ENCODE peak calls at places on chromosomes 5 and 9, in four cellular contexts. Y is naive thymus-derived CD4-positive, alpha-beta T cell; H is ovary; S is testis. P is an unnamed sample.

GRCh38 chr5:143653256-143653655 is 158.7 kb upstream of the HMHB1 start:
- DNase-seq in Y (no peak), S (no peak), H (no peak), P (no peak)

GRCh38 chr5:41951224-41951623 is 26.1 kb downstream of the FBXO4 start:
- DNase-seq in H (no peak), S (no peak), Y (no peak), P (no peak)

GRCh38 chr9:4866239-4866969 is 73.7 kb downstream of the RCL1 start:
- DNase-seq in H (no peak), S (no peak), Y (no peak), P (no peak)

GRCh38 chr5:122190156-122190555 is 60.8 kb downstream of the ZNF474 start:
- DNase-seq in S (no peak), Y (no peak), H (no peak), P (no peak)

GRCh38 chr9:136059851-136060670 is 35.0 kb downstream of the NACC2 start:
- DNase-seq in H (no peak), S (no peak), Y (no peak), P (no peak)

GRCh38 chr5:54313311-54314270 is 3.2 kb upstream of the ARL15 start:
- DNase-seq in Y (no peak), H (no peak), S (no peak), P (no peak)

GRCh38 chr5:178387061-178387855 is 154.7 kb upstream of the PHYKPL start:
- DNase-seq in S (no peak), Y (no peak), H (no peak), P (peak; percentile 59)

GRCh38 chr9:111759762-111760639 is 34.7 kb downstream of the SHOC1 start:
- DNase-seq in H (no peak), S (peak; percentile 65), Y (peak; percentile 68), P (no peak)

GRCh38 chr9:125694478-125694877 is 12.5 kb downstream of the MAPKAP1 start:
- DNase-seq in H (no peak), Y (no peak), S (no peak), P (no peak)

GRCh38 chr5:147836439-147836838 is 5.0 kb upstream of the SPINK1 start:
- DNase-seq in Y (no peak), S (no peak), H (no peak), P (no peak)

GRCh38 chr5:138334867-138335447 is 3.1 kb upstream of the FAM53C start:
- DNase-seq in Y (no peak), H (no peak), S (no peak), P (no peak)

GRCh38 chr9:117763314-117763713 is 59.1 kb downstream of the TLR4 start:
- DNase-seq in S (no peak), H (no peak), Y (no peak), P (no peak)

GRCh38 chr5:142883025-142883424 is 112.8 kb downstream of the ARHGAP26 start:
- DNase-seq in H (peak; percentile 60), S (peak; percentile 57), Y (no peak), P (no peak)

GRCh38 chr9:479951-480350 is 265.3 kb downstream of the DOCK8 start:
- DNase-seq in S (no peak), H (no peak), Y (no peak), P (no peak)

GRCh38 chr5:16690243-16690839 is 73.5 kb upstream of the RETREG1 start:
- DNase-seq in Y (no peak), S (peak; percentile 53), H (no peak), P (no peak)

GRCh38 chr9:27453860-27454553 is 70.1 kb upstream of the IFNK start:
- DNase-seq in Y (no peak), H (no peak), S (no peak), P (no peak)

GRCh38 chr9:83280259-83280658 is 217.3 kb upstream of the RASEF start:
- DNase-seq in Y (no peak), S (no peak), H (no peak), P (no peak)

GRCh38 chr5:75856056-75856455 is 138.8 kb upstream of the POC5 start:
- DNase-seq in S (no peak), Y (no peak), H (no peak), P (no peak)

GRCh38 chr5:169576181-169576598 is 7.4 kb upstream of the SPDL1 start:
- DNase-seq in H (no peak), Y (no peak), S (no peak), P (no peak)

GRCh38 chr5:110070836-110071235 is 381.1 kb downstream of the MAN2A1 start:
- DNase-seq in H (no peak), S (no peak), Y (no peak), P (no peak)

GRCh38 chr5:95782166-95782565 is 40.4 kb downstream of the GLRX start:
- DNase-seq in H (no peak), S (no peak), Y (no peak), P (no peak)

GRCh38 chr5:95778713-95779426 is 43.7 kb downstream of the GLRX start:
- DNase-seq in S (no peak), Y (no peak), H (no peak), P (no peak)

GRCh38 chr5:95780597-95780996 is 41.9 kb downstream of the GLRX start:
- DNase-seq in S (no peak), Y (no peak), H (no peak), P (no peak)

GRCh38 chr5:95779611-95780010 is 42.9 kb downstream of the GLRX start:
- DNase-seq in Y (no peak), S (no peak), H (no peak), P (no peak)

DNA sequence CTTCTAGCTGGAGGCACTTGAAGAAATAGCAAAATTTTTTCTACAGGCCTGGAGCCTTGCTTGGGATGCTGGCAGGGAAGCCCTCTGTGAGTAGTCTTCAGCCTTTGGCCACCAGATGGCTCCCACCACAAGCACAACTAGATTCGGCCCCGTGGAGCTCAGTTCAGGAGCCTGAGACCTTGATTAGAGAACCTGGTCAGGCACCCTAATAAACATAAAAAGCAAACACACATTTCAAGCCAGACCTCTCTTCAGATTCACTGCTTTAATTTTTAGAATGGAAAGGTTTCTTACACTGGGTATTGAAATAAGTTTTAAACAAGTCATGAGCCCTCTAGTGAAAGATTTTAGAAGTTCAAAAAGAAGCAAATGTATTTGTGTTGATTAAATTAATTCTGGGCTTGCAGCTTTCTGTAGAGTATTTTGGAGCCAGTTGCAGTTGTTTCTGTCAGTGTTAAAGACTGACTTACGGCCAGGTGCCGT is 41.4 kb downstream of the GLRX start:
- DNase-seq in Y (peak; percentile 74), S (peak; percentile 91), H (peak; percentile 78), P (peak; percentile 83)
- H3K4me1 ChIP-seq in Y (no peaks in the 10 kb centered on the region), S (peaks cover 29% of the 10 kb centered on the region), H (peaks cover 16% of the 10 kb centered on the region), P (peaks cover 24% of the 10 kb centered on the region)

DNA sequence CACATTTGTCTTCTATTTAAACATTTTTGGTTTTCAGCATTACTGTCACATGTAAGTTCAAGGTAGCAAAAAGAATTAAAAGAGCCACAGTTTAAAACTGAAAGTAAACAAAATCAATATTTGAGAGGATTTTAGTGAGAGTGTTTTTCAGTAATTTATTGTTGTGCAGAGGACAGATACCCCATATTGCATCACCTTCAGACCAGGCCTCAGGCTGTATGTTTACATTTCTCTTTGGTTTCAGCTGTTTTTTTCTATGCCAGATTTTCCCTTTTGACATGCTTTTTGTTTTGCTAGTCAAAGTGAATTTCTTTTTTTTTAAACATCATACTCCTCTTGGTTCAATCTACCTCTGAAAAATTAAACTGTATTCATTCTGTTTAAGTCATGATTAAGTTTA is 47.2 kb downstream of the MAST4 start:
- DNase-seq in H (no peak), Y (no peak), S (no peak), P (no peak)
- H3K9me3 ChIP-seq in H (no peaks in the 10 kb centered on the region), Y (no peaks in the 10 kb centered on the region), S (no peaks in the 10 kb centered on the region), P (no peaks in the 10 kb centered on the region)

DNA sequence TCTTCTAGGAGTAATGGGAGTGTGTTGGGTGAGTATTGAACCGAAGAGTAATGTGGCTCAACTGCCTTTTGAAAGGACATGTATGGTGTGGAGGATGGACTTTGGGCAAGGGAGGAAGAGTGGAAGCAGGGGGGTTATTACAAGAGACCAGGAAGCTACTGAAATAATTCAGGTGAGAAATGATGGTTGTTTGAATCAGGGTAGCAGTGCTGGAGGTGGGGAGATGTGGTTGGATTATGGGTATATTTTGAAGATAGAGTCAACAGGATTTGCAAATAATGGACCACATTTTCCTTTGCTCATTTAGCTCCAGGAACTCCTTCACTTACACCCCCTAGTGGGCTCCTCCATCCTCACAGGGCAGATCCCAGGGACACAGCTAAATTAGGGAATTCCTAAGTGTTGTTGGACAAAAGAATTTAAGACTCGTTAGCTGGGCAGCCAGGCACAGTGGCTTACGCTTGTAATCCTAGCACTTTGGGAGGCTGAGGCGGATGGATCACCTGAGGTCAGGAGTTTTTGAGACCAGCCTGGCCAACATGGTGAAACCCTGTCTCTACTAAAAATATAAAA is 1.2 kb upstream of the SLC4A9 start:
- DNase-seq in S (no peak), Y (no peak), H (no peak), P (no peak)
- H3K4me3 ChIP-seq in S (no peak overlapping the region), Y (no peak overlapping the region), H (no peak overlapping the region), P (no peak overlapping the region)

GRCh38 chr9:91720746-91721705 is 229.0 kb downstream of the ROR2 start:
- DNase-seq in Y (no peak), H (no peak), S (peak; percentile 33), P (no peak)

GRCh38 chr9:91718071-91718470 is 232.0 kb downstream of the ROR2 start:
- DNase-seq in Y (no peak), S (no peak), H (no peak), P (no peak)

GRCh38 chr9:91723420-91724067 is 226.5 kb downstream of the ROR2 start:
- DNase-seq in Y (no peak), S (no peak), H (no peak), P (no peak)

GRCh38 chr9:91716815-91717214 is 233.2 kb downstream of the ROR2 start:
- DNase-seq in S (peak; percentile 65), H (no peak), Y (no peak), P (no peak)

GRCh38 chr9:91720313-91720712 is 229.7 kb downstream of the ROR2 start:
- DNase-seq in S (no peak), Y (no peak), H (no peak), P (no peak)
- H3K4me1 ChIP-seq in S (peaks cover 7% of the 10 kb centered on the region), Y (no peaks in the 10 kb centered on the region), H (no peaks in the 10 kb centered on the region), P (no peaks in the 10 kb centered on the region)

GRCh38 chr5:141326088-141326854 is 4.0 kb upstream of the PCDHGA1 start:
- DNase-seq in H (peak; percentile 65), Y (peak; percentile 53), S (peak; percentile 88), P (no peak)
- H3K9me3 ChIP-seq in H (no peaks in the 10 kb centered on the region), Y (no peaks in the 10 kb centered on the region), S (no peaks in the 10 kb centered on the region), P (peaks cover 26% of the 10 kb centered on the region)

GRCh38 chr9:14311940-14312572 is 1.9 kb downstream of the NFIB start:
- DNase-seq in H (no peak), S (no peak), Y (no peak), P (no peak)
- H3K4me3 ChIP-seq in H (peak overlapping the region; percentile 64), S (peak overlapping the region; percentile 68), Y (no peak overlapping the region), P (peak overlapping the region; percentile 71)

GRCh38 chr9:134396825-134397224 is 70.6 kb downstream of the RXRA start:
- DNase-seq in H (no peak), Y (peak; percentile 61), S (no peak), P (no peak)
- H3K4me1 ChIP-seq in H (peaks cover 13% of the 10 kb centered on the region), Y (peaks cover 43% of the 10 kb centered on the region), S (peaks cover 25% of the 10 kb centered on the region), P (peaks cover 73% of the 10 kb centered on the region)

GRCh38 chr9:34707130-34707529 is 2.8 kb downstream of the CCL21 start:
- DNase-seq in S (peak; percentile 4), H (no peak), Y (no peak), P (no peak)
- H3K9me3 ChIP-seq in S (no peaks in the 10 kb centered on the region), H (no peaks in the 10 kb centered on the region), Y (no peaks in the 10 kb centered on the region), P (no peaks in the 10 kb centered on the region)

P was measured in suprapubic skin.